ENCODE peak calls at places on chromosome 18, in seven cellular contexts. R, F, X, Z, V, Q and M are unnamed samples.

GRCh38 chr18:51630706-51631105 is 433.2 kb upstream of the MEX3C start:
- DNase-seq in Q (no peak), X (no peak), V (no peak), F (no peak), R (no peak), Z (no peak), M (no peak)

GRCh38 chr18:58196881-58197872 is 153.2 kb downstream of the NEDD4L start:
- DNase-seq in Q (no peak), V (no peak), Z (no peak), X (no peak), F (no peak), R (no peak), M (no peak)

GRCh38 chr18:67677489-67677888 is 161.0 kb upstream of the DSEL start:
- DNase-seq in V (no peak), R (no peak), Z (no peak), F (no peak), X (no peak), Q (no peak), M (no peak)

GRCh38 chr18:12922266-12922665 is 25.5 kb upstream of the SEH1L start:
- DNase-seq in X (no peak), Q (no peak), V (no peak), R (no peak), Z (no peak), F (no peak), M (no peak)

GRCh38 chr18:41713969-41714700 is 240.9 kb upstream of the PIK3C3 start:
- DNase-seq in R (no peak), Q (no peak), Z (no peak), V (no peak), F (no peak), X (no peak), M (no peak)

GRCh38 chr18:74507120-74507881 is 11.1 kb downstream of the CNDP2 start:
- DNase-seq in Z (no peak), V (no peak), X (no peak), F (no peak), R (no peak), Q (no peak), M (no peak)

GRCh38 chr18:43350176-43350575 is 72.9 kb upstream of the SYT4 start:
- DNase-seq in X (no peak), F (no peak), V (no peak), Q (no peak), R (no peak), Z (no peak), M (no peak)

GRCh38 chr18:72235422-72235821 is 308.7 kb downstream of the CBLN2 start:
- DNase-seq in Z (peak), X (no peak), F (no peak), V (no peak), R (no peak), Q (no peak), M (no peak)

GRCh38 chr18:62982600-62983251 is 267.4 kb downstream of the PHLPP1 start:
- DNase-seq in Q (no peak), R (no peak), Z (peak), F (peak), X (peak), V (peak), M (peak)

GRCh38 chr18:21100141-21100540 is 11.5 kb downstream of the ROCK1 start:
- DNase-seq in Z (no peak), R (no peak), Q (no peak), V (no peak), F (no peak), X (no peak), M (no peak)

GRCh38 chr18:64994370-64994769 is 756.4 kb upstream of the CDH7 start:
- DNase-seq in F (no peak), Q (no peak), R (no peak), X (no peak), V (no peak), Z (no peak), M (no peak)

GRCh38 chr18:5979971-5980457 is 84.7 kb upstream of the TMEM200C start:
- DNase-seq in V (no peak), X (no peak), Q (no peak), R (no peak), F (no peak), Z (no peak), M (no peak)

GRCh38 chr18:5476961-5477800 is 66.6 kb downstream of the EPB41L3 start:
- DNase-seq in Q (no peak), V (no peak), F (no peak), X (no peak), Z (no peak), R (no peak), M (no peak)

GRCh38 chr18:10660485-10660884 is 134.7 kb downstream of the NAPG start:
- DNase-seq in Q (peak), R (no peak), V (no peak), Z (no peak), X (peak), F (no peak), M (no peak)

GRCh38 chr18:36211612-36212065 is 24.3 kb downstream of the MOCOS start:
- DNase-seq in R (no peak), X (no peak), Z (no peak), Q (peak), F (no peak), V (no peak), M (no peak)

GRCh38 chr18:22558945-22559385 is 141.2 kb upstream of the CTAGE1 start:
- DNase-seq in V (no peak), F (peak), Z (peak), R (peak), Q (no peak), X (peak), M (no peak)

GRCh38 chr18:74331404-74331803 is 15.8 kb downstream of the C18orf63 start:
- DNase-seq in Z (peak), Q (peak), V (no peak), X (peak), R (no peak), F (no peak), M (no peak)

GRCh38 chr18:40868110-40868858 is 1086.8 kb upstream of the PIK3C3 start:
- DNase-seq in Q (peak), F (no peak), R (peak), V (no peak), Z (peak), X (peak), M (no peak)

GRCh38 chr18:76441002-76441667 is 53.9 kb downstream of the ZNF516 start:
- DNase-seq in V (no peak), Z (no peak), F (no peak), Q (no peak), R (no peak), X (no peak), M (no peak)

GRCh38 chr18:11791131-11791530 is 60.1 kb upstream of the CHMP1B start:
- DNase-seq in X (no peak), F (no peak), V (no peak), Q (no peak), R (no peak), Z (no peak), M (no peak)

GRCh38 chr18:445090-445489 is 55.4 kb downstream of the COLEC12 start:
- DNase-seq in X (no peak), Z (no peak), Q (no peak), R (no peak), V (no peak), F (no peak), M (no peak)

GRCh38 chr18:9335255-9336045 is 877 bp downstream of the TWSG1 start:
- DNase-seq in F (no peak), X (no peak), Q (no peak), Z (peak), V (peak), R (no peak), M (no peak)

GRCh38 chr18:79876497-79876896 is 75.0 kb downstream of the SLC66A2 start:
- DNase-seq in R (no peak), F (no peak), V (no peak), X (peak), Z (peak), Q (no peak), M (no peak)

GRCh38 chr18:5142859-5143258 is 54.2 kb downstream of the AKAIN1 start:
- DNase-seq in V (no peak), X (no peak), Q (no peak), Z (no peak), F (no peak), R (no peak), M (no peak)

GRCh38 chr18:57898506-57899124 is 95.5 kb upstream of the ATP8B1 start:
- DNase-seq in Q (peak), X (no peak), F (no peak), V (no peak), R (peak), Z (peak), M (no peak)

GRCh38 chr18:36786686-36787085 is 42.1 kb downstream of the TPGS2 start:
- DNase-seq in R (no peak), F (no peak), Q (peak), Z (no peak), V (no peak), X (no peak), M (no peak)

GRCh38 chr18:59639821-59640220 is 57.4 kb downstream of the CCBE1 start:
- DNase-seq in Q (no peak), V (no peak), R (no peak), F (no peak), Z (no peak), X (no peak), M (no peak)

GRCh38 chr18:31329787-31330438 is 12.0 kb downstream of the DSG1 start:
- DNase-seq in X (no peak), R (no peak), F (no peak), V (no peak), Q (no peak), Z (no peak), M (no peak)